ENCODE peak calls at places on chromosomes 13 and 19, in eight cellular contexts. One of them, this sample, is unnamed. For H3K4me1, the result is how much of the 10 kb centered on the place peaks cover.

GRCh38 chr13:36339600-36340155 is 6.5 kb downstream of the SPART start:
- DNase-seq in DND-41: no peak
- DNase-seq in fibroblast of lung: no peak
- DNase-seq in transverse colon: no peak
- DNase-seq in aorta: no peak
- DNase-seq in naive thymus-derived CD4-positive, alpha-beta T cell: no peak
- DNase-seq in thyroid gland: no peak
- DNase-seq in cardiac muscle cell: no peak
- DNase-seq in this sample: no peak

GRCh38 chr13:110340812-110341444 is 33.8 kb downstream of the COL4A2 start:
- DNase-seq in cardiac muscle cell: peak
- DNase-seq in DND-41: no peak
- DNase-seq in fibroblast of lung: peak
- DNase-seq in naive thymus-derived CD4-positive, alpha-beta T cell: peak
- DNase-seq in aorta: peak
- DNase-seq in thyroid gland: peak
- DNase-seq in transverse colon: peak
- DNase-seq in this sample: peak

GRCh38 chr19:45001087-45001739 is at the start of gene RELB:
- DNase-seq in naive thymus-derived CD4-positive, alpha-beta T cell: peak
- DNase-seq in cardiac muscle cell: peak
- DNase-seq in DND-41: peak
- DNase-seq in thyroid gland: peak
- DNase-seq in fibroblast of lung: peak
- DNase-seq in transverse colon: peak
- DNase-seq in aorta: peak
- DNase-seq in this sample: peak

GRCh38 chr19:1001538-1002166 is 1.4 kb downstream of the GRIN3B start:
- DNase-seq in cardiac muscle cell: peak
- DNase-seq in aorta: peak
- DNase-seq in thyroid gland: peak
- DNase-seq in fibroblast of lung: no peak
- DNase-seq in DND-41: peak
- DNase-seq in transverse colon: peak
- DNase-seq in naive thymus-derived CD4-positive, alpha-beta T cell: peak
- DNase-seq in this sample: peak

GRCh38 chr19:45753548-45753947 is 15.5 kb downstream of the SIX5 start:
- DNase-seq in naive thymus-derived CD4-positive, alpha-beta T cell: no peak
- DNase-seq in transverse colon: no peak
- DNase-seq in DND-41: no peak
- DNase-seq in cardiac muscle cell: no peak
- DNase-seq in thyroid gland: no peak
- DNase-seq in aorta: no peak
- DNase-seq in fibroblast of lung: no peak
- DNase-seq in this sample: no peak

GRCh38 chr19:45613926-45614725 is 12.1 kb upstream of the GPR4 start:
- DNase-seq in naive thymus-derived CD4-positive, alpha-beta T cell: no peak
- DNase-seq in DND-41: no peak
- DNase-seq in cardiac muscle cell: peak
- DNase-seq in thyroid gland: no peak
- DNase-seq in fibroblast of lung: peak
- DNase-seq in transverse colon: peak
- DNase-seq in aorta: no peak
- DNase-seq in this sample: no peak

GRCh38 chr13:110559429-110559943 is 2.0 kb downstream of the RAB20 start:
- DNase-seq in thyroid gland: peak
- DNase-seq in cardiac muscle cell: peak
- DNase-seq in fibroblast of lung: peak
- DNase-seq in naive thymus-derived CD4-positive, alpha-beta T cell: no peak
- DNase-seq in DND-41: no peak
- DNase-seq in transverse colon: peak
- DNase-seq in aorta: peak
- DNase-seq in this sample: peak

GRCh38 chr19:9885077-9885552 is 50.0 kb downstream of the PIN1 start:
- DNase-seq in DND-41: no peak
- DNase-seq in naive thymus-derived CD4-positive, alpha-beta T cell: no peak
- DNase-seq in cardiac muscle cell: peak
- DNase-seq in fibroblast of lung: peak
- DNase-seq in transverse colon: no peak
- DNase-seq in aorta: no peak
- DNase-seq in thyroid gland: no peak
- DNase-seq in this sample: peak

GRCh38 chr13:34459856-34460255 is 482.2 kb upstream of the NBEA start:
- DNase-seq in thyroid gland: no peak
- DNase-seq in cardiac muscle cell: peak
- DNase-seq in naive thymus-derived CD4-positive, alpha-beta T cell: no peak
- DNase-seq in aorta: no peak
- DNase-seq in fibroblast of lung: no peak
- DNase-seq in transverse colon: no peak
- DNase-seq in DND-41: no peak
- DNase-seq in this sample: no peak

GRCh38 chr13:97367016-97367415 is 67.0 kb upstream of the RAP2A start:
- DNase-seq in aorta: no peak
- DNase-seq in cardiac muscle cell: peak
- DNase-seq in DND-41: peak
- DNase-seq in thyroid gland: no peak
- DNase-seq in naive thymus-derived CD4-positive, alpha-beta T cell: no peak
- DNase-seq in transverse colon: no peak
- DNase-seq in fibroblast of lung: peak
- DNase-seq in this sample: no peak

GRCh38 chr19:18496167-18496979 is 25.5 kb downstream of the ELL start:
- DNase-seq in aorta: no peak
- DNase-seq in naive thymus-derived CD4-positive, alpha-beta T cell: peak
- DNase-seq in transverse colon: peak
- DNase-seq in DND-41: peak
- DNase-seq in thyroid gland: peak
- DNase-seq in fibroblast of lung: no peak
- DNase-seq in cardiac muscle cell: peak
- DNase-seq in this sample: no peak

GRCh38 chr19:33771308-33772101 is 25.2 kb upstream of the KCTD15 start:
- DNase-seq in naive thymus-derived CD4-positive, alpha-beta T cell: no peak
- DNase-seq in fibroblast of lung: peak
- DNase-seq in thyroid gland: peak
- DNase-seq in aorta: peak
- DNase-seq in DND-41: peak
- DNase-seq in transverse colon: peak
- DNase-seq in cardiac muscle cell: peak
- DNase-seq in this sample: peak

GRCh38 chr19:24140099-24140498 is 53.1 kb downstream of the ZNF254 start:
- DNase-seq in naive thymus-derived CD4-positive, alpha-beta T cell: no peak
- DNase-seq in cardiac muscle cell: peak
- DNase-seq in aorta: no peak
- DNase-seq in fibroblast of lung: peak
- DNase-seq in DND-41: no peak
- DNase-seq in thyroid gland: peak
- DNase-seq in transverse colon: no peak
- DNase-seq in this sample: no peak

GRCh38 chr13:110471833-110472162 is 89.7 kb downstream of the RAB20 start:
- DNase-seq in transverse colon: peak
- DNase-seq in DND-41: no peak
- DNase-seq in fibroblast of lung: peak
- DNase-seq in naive thymus-derived CD4-positive, alpha-beta T cell: no peak
- DNase-seq in thyroid gland: peak
- DNase-seq in cardiac muscle cell: peak
- DNase-seq in aorta: no peak
- DNase-seq in this sample: peak

GRCh38 chr13:42964681-42965305 is 27.2 kb downstream of the EPSTI1 start:
- DNase-seq in naive thymus-derived CD4-positive, alpha-beta T cell: no peak
- DNase-seq in DND-41: no peak
- DNase-seq in transverse colon: no peak
- DNase-seq in fibroblast of lung: peak
- DNase-seq in cardiac muscle cell: peak
- DNase-seq in aorta: no peak
- DNase-seq in thyroid gland: no peak
- DNase-seq in this sample: no peak

GRCh38 chr19:9878511-9879196 is 43.5 kb downstream of the PIN1 start:
- DNase-seq in transverse colon: no peak
- DNase-seq in DND-41: no peak
- DNase-seq in naive thymus-derived CD4-positive, alpha-beta T cell: no peak
- DNase-seq in aorta: no peak
- DNase-seq in thyroid gland: no peak
- DNase-seq in cardiac muscle cell: peak
- DNase-seq in fibroblast of lung: no peak
- DNase-seq in this sample: no peak

GRCh38 chr19:56972291-56972914 is 131.9 kb upstream of the PEG3 start:
- DNase-seq in fibroblast of lung: no peak
- DNase-seq in naive thymus-derived CD4-positive, alpha-beta T cell: no peak
- DNase-seq in cardiac muscle cell: no peak
- DNase-seq in thyroid gland: no peak
- DNase-seq in transverse colon: no peak
- DNase-seq in aorta: no peak
- DNase-seq in DND-41: no peak
- DNase-seq in this sample: no peak

GRCh38 chr13:70842062-70842644 is 733.9 kb upstream of the KLHL1 start:
- DNase-seq in transverse colon: no peak
- DNase-seq in aorta: no peak
- DNase-seq in cardiac muscle cell: no peak
- DNase-seq in thyroid gland: no peak
- DNase-seq in DND-41: no peak
- DNase-seq in naive thymus-derived CD4-positive, alpha-beta T cell: no peak
- DNase-seq in fibroblast of lung: no peak
- DNase-seq in this sample: no peak

DNA sequence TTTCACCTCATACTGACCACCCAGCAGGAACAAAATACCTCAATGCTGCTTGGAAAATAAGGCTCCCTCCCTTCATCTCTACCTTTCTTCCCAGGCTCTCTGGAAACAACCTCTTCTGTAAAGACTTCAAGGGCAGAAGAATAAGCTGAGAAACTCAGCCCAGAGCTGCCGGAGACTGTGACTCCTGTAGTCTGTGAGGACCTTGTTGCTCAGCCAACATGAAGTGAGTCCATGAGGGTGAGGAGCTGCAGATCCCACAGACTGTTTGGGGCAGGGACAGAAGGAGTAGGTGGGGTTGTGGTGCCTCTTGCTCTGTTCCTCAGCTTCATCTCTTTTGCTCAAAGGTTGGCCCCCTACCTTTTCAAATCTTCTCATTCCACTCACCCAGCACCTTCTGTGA is 7.8 kb downstream of the LILRA5 start:
- DNase-seq in DND-41: no peak
- DNase-seq in aorta: no peak
- DNase-seq in cardiac muscle cell: no peak
- DNase-seq in naive thymus-derived CD4-positive, alpha-beta T cell: no peak
- DNase-seq in transverse colon: no peak
- DNase-seq in fibroblast of lung: no peak
- DNase-seq in thyroid gland: no peak
- DNase-seq in this sample: no peak
- H3K4me3 ChIP-seq in DND-41: no peak
- H3K4me3 ChIP-seq in aorta: no peak
- H3K4me3 ChIP-seq in cardiac muscle cell: no peak
- H3K4me3 ChIP-seq in naive thymus-derived CD4-positive, alpha-beta T cell: no peak
- H3K4me3 ChIP-seq in transverse colon: no peak
- H3K4me3 ChIP-seq in fibroblast of lung: no peak
- H3K4me3 ChIP-seq in thyroid gland: no peak
- H3K4me3 ChIP-seq in this sample: no peak

GRCh38 chr13:46668906-46669525 is 116.0 kb downstream of the LRCH1 start:
- DNase-seq in aorta: no peak
- DNase-seq in thyroid gland: no peak
- DNase-seq in cardiac muscle cell: no peak
- DNase-seq in naive thymus-derived CD4-positive, alpha-beta T cell: no peak
- DNase-seq in fibroblast of lung: no peak
- DNase-seq in transverse colon: no peak
- DNase-seq in DND-41: no peak
- DNase-seq in this sample: no peak
- H3K4me1 ChIP-seq in aorta: under half
- H3K4me1 ChIP-seq in thyroid gland: under half
- H3K4me1 ChIP-seq in cardiac muscle cell: under half
- H3K4me1 ChIP-seq in naive thymus-derived CD4-positive, alpha-beta T cell: under half
- H3K4me1 ChIP-seq in fibroblast of lung: under half
- H3K4me1 ChIP-seq in transverse colon: under half
- H3K4me1 ChIP-seq in DND-41: under half
- H3K4me1 ChIP-seq in this sample: under half

GRCh38 chr19:16470541-16470910 is 1.2 kb downstream of the EPS15L1 start:
- DNase-seq in DND-41: no peak
- DNase-seq in aorta: no peak
- DNase-seq in fibroblast of lung: no peak
- DNase-seq in transverse colon: no peak
- DNase-seq in cardiac muscle cell: peak
- DNase-seq in naive thymus-derived CD4-positive, alpha-beta T cell: no peak
- DNase-seq in thyroid gland: no peak
- DNase-seq in this sample: no peak
- H3K4me3 ChIP-seq in DND-41: peak
- H3K4me3 ChIP-seq in aorta: no peak
- H3K4me3 ChIP-seq in fibroblast of lung: peak
- H3K4me3 ChIP-seq in transverse colon: peak
- H3K4me3 ChIP-seq in cardiac muscle cell: peak
- H3K4me3 ChIP-seq in naive thymus-derived CD4-positive, alpha-beta T cell: peak
- H3K4me3 ChIP-seq in thyroid gland: no peak
- H3K4me3 ChIP-seq in this sample: peak

GRCh38 chr13:112712451-112712881 is 22.6 kb downstream of the ATP11A start:
- DNase-seq in naive thymus-derived CD4-positive, alpha-beta T cell: no peak
- DNase-seq in cardiac muscle cell: no peak
- DNase-seq in transverse colon: no peak
- DNase-seq in DND-41: no peak
- DNase-seq in fibroblast of lung: no peak
- DNase-seq in aorta: peak
- DNase-seq in thyroid gland: no peak
- DNase-seq in this sample: no peak
- H3K4me1 ChIP-seq in naive thymus-derived CD4-positive, alpha-beta T cell: under half
- H3K4me1 ChIP-seq in cardiac muscle cell: half or more
- H3K4me1 ChIP-seq in transverse colon: under half
- H3K4me1 ChIP-seq in DND-41: under half
- H3K4me1 ChIP-seq in fibroblast of lung: under half
- H3K4me1 ChIP-seq in aorta: under half
- H3K4me1 ChIP-seq in thyroid gland: under half
- H3K4me1 ChIP-seq in this sample: under half

GRCh38 chr13:51826606-51827005 is 18.4 kb downstream of the TMEM272 start:
- DNase-seq in DND-41: no peak
- DNase-seq in thyroid gland: no peak
- DNase-seq in fibroblast of lung: no peak
- DNase-seq in transverse colon: peak
- DNase-seq in naive thymus-derived CD4-positive, alpha-beta T cell: peak
- DNase-seq in cardiac muscle cell: peak
- DNase-seq in aorta: no peak
- DNase-seq in this sample: peak
- H3K4me3 ChIP-seq in DND-41: no peak
- H3K4me3 ChIP-seq in thyroid gland: no peak
- H3K4me3 ChIP-seq in fibroblast of lung: no peak
- H3K4me3 ChIP-seq in transverse colon: no peak
- H3K4me3 ChIP-seq in naive thymus-derived CD4-positive, alpha-beta T cell: peak
- H3K4me3 ChIP-seq in cardiac muscle cell: no peak
- H3K4me3 ChIP-seq in aorta: no peak
- H3K4me3 ChIP-seq in this sample: peak